ENCODE peak calls at places on chromosomes 1 and 21, in ten cellular contexts. A is effector CD8-positive, alpha-beta T cell; L is right cardiac atrium; T is NCI-H1694 treated with DMSO at 0.1 percent for 48 hours; S is NCI-H2081; N is NCI-H1092; W is stimulated activated naive B cell treated with anti-CD40 and anti-IgM and Interleukin-4, amounts not matched to agents 10 μg/mL and 1 μg/mL and 100 μg/mL, for 72 hours; O is dorsolateral prefrontal cortex; P is neural crest cell; J is amniotic stem cell. R is an unnamed sample.

GRCh38 chr1:181179980-181180964 is 91.8 kb downstream of the IER5 start:
- DNase-seq in J (no peak), T (peak; percentile 82), S (peak; percentile 75), A (no peak), N (peak; percentile 90), L (peak; percentile 55), W (no peak), P (peak; percentile 15), O (peak; percentile 90), R (peak; percentile 6)

GRCh38 chr1:15244813-15245212 is 2.2 kb upstream of the FHAD1 start:
- DNase-seq in S (no peak), J (no peak), T (no peak), O (no peak), P (no peak), N (no peak), L (no peak), W (no peak), A (no peak), R (no peak)

GRCh38 chr1:151416231-151416630 is 16.9 kb downstream of the PSMB4 start:
- DNase-seq in W (no peak), O (no peak), S (no peak), J (peak; percentile 29), A (no peak), P (no peak), T (no peak), L (peak; percentile 26), N (no peak), R (no peak)

GRCh38 chr1:226678251-226678650 is 60.8 kb downstream of the ITPKB start:
- DNase-seq in J (no peak), A (no peak), L (no peak), P (no peak), W (no peak), S (no peak), O (no peak), T (no peak), N (no peak), R (no peak)

GRCh38 chr1:153389978-153390879 is 644 bp downstream of the S100A8 start:
- DNase-seq in S (no peak), N (no peak), A (no peak), P (no peak), W (no peak), T (no peak), J (no peak), L (no peak), O (no peak), R (no peak)

GRCh38 chr1:245678866-245679411 is 524.2 kb downstream of the KIF26B start:
- DNase-seq in O (no peak), N (no peak), W (no peak), S (no peak), J (no peak), T (no peak), L (no peak), P (no peak), A (no peak), R (no peak)

GRCh38 chr21:38898422-38899098 is 92.8 kb downstream of the ETS2 start:
- DNase-seq in P (no peak), O (no peak), W (no peak), L (no peak), N (no peak), S (no peak), T (no peak), J (no peak), A (no peak), R (no peak)

GRCh38 chr1:57489342-57490036 is 65.6 kb upstream of the DAB1 start:
- DNase-seq in P (no peak), W (no peak), S (peak; percentile 9), O (no peak), N (no peak), J (peak; percentile 49), T (no peak), A (no peak), L (no peak), R (no peak)

GRCh38 chr1:235014756-235015155 is 113.9 kb downstream of the TOMM20 start:
- DNase-seq in S (no peak), O (no peak), T (no peak), J (no peak), N (no peak), W (no peak), A (no peak), P (no peak), L (no peak), R (no peak)

GRCh38 chr1:42179275-42179674 is 14.7 kb upstream of the GUCA2A start:
- DNase-seq in P (no peak), T (no peak), O (no peak), J (no peak), N (no peak), A (no peak), W (no peak), S (no peak), L (no peak), R (no peak)

GRCh38 chr1:92515796-92516201 is 29.1 kb upstream of the GFI1 start:
- DNase-seq in S (no peak), A (no peak), J (no peak), L (no peak), N (no peak), W (no peak), P (no peak), O (no peak), T (no peak), R (no peak)

GRCh38 chr1:11383553-11384169 is 95.3 kb upstream of the DISP3 start:
- DNase-seq in J (no peak), L (no peak), N (no peak), S (no peak), O (peak; percentile 60), T (peak; percentile 67), W (no peak), P (no peak), A (no peak), R (no peak)

R was measured in C1 segment of cervical spinal cord.